ENCODE peak calls at places on chromosomes 6 and 20, in six cellular contexts. One of them, this sample, is unnamed.

GRCh38 chr20:49452011-49452482 is 30.4 kb downstream of the KCNB1 start:
- DNase-seq in NCI-H460: no peak
- DNase-seq in stimulated activated CD8-positive, alpha-beta memory T cell treated with anti-CD3 and anti-CD28 coated beads, Interleukin-12 subunit alpha, Interleukin-12 subunit beta, amount 100 ng/mL, for 4 hours: no peak
- DNase-seq in adipocyte: no peak
- DNase-seq in activated CD4-positive, alpha-beta T cell treated with anti-CD3 and anti-CD28 coated beads, Interleukin-2, amount 50 U/mL, for 1 hour: no peak
- DNase-seq in MCF 10A: peak
- DNase-seq in this sample: no peak

GRCh38 chr6:107360476-107360875 is 98.9 kb downstream of the PDSS2 start:
- DNase-seq in adipocyte: peak
- DNase-seq in NCI-H460: no peak
- DNase-seq in activated CD4-positive, alpha-beta T cell treated with anti-CD3 and anti-CD28 coated beads, Interleukin-2, amount 50 U/mL, for 1 hour: no peak
- DNase-seq in MCF 10A: no peak
- DNase-seq in stimulated activated CD8-positive, alpha-beta memory T cell treated with anti-CD3 and anti-CD28 coated beads, Interleukin-12 subunit alpha, Interleukin-12 subunit beta, amount 100 ng/mL, for 4 hours: no peak
- DNase-seq in this sample: no peak

GRCh38 chr20:31833130-31833930 is 12.1 kb downstream of the FOXS1 start:
- DNase-seq in stimulated activated CD8-positive, alpha-beta memory T cell treated with anti-CD3 and anti-CD28 coated beads, Interleukin-12 subunit alpha, Interleukin-12 subunit beta, amount 100 ng/mL, for 4 hours: peak
- DNase-seq in activated CD4-positive, alpha-beta T cell treated with anti-CD3 and anti-CD28 coated beads, Interleukin-2, amount 50 U/mL, for 1 hour: peak
- DNase-seq in MCF 10A: peak
- DNase-seq in NCI-H460: peak
- DNase-seq in adipocyte: peak
- DNase-seq in this sample: peak

GRCh38 chr20:62969179-62969760 is 16.8 kb downstream of the SLC17A9 start:
- DNase-seq in MCF 10A: no peak
- DNase-seq in NCI-H460: no peak
- DNase-seq in adipocyte: no peak
- DNase-seq in stimulated activated CD8-positive, alpha-beta memory T cell treated with anti-CD3 and anti-CD28 coated beads, Interleukin-12 subunit alpha, Interleukin-12 subunit beta, amount 100 ng/mL, for 4 hours: no peak
- DNase-seq in activated CD4-positive, alpha-beta T cell treated with anti-CD3 and anti-CD28 coated beads, Interleukin-2, amount 50 U/mL, for 1 hour: no peak
- DNase-seq in this sample: no peak

GRCh38 chr20:59342017-59342957 is 41.9 kb downstream of the EDN3 start:
- DNase-seq in MCF 10A: no peak
- DNase-seq in activated CD4-positive, alpha-beta T cell treated with anti-CD3 and anti-CD28 coated beads, Interleukin-2, amount 50 U/mL, for 1 hour: no peak
- DNase-seq in adipocyte: no peak
- DNase-seq in NCI-H460: no peak
- DNase-seq in stimulated activated CD8-positive, alpha-beta memory T cell treated with anti-CD3 and anti-CD28 coated beads, Interleukin-12 subunit alpha, Interleukin-12 subunit beta, amount 100 ng/mL, for 4 hours: no peak
- DNase-seq in this sample: no peak

GRCh38 chr20:709864-710761 is 34.5 kb upstream of the SCRT2 start:
- DNase-seq in NCI-H460: no peak
- DNase-seq in adipocyte: no peak
- DNase-seq in stimulated activated CD8-positive, alpha-beta memory T cell treated with anti-CD3 and anti-CD28 coated beads, Interleukin-12 subunit alpha, Interleukin-12 subunit beta, amount 100 ng/mL, for 4 hours: no peak
- DNase-seq in activated CD4-positive, alpha-beta T cell treated with anti-CD3 and anti-CD28 coated beads, Interleukin-2, amount 50 U/mL, for 1 hour: no peak
- DNase-seq in MCF 10A: no peak
- DNase-seq in this sample: no peak

GRCh38 chr6:110486756-110487155 is 10.3 kb upstream of the SLC22A16 start:
- DNase-seq in adipocyte: no peak
- DNase-seq in activated CD4-positive, alpha-beta T cell treated with anti-CD3 and anti-CD28 coated beads, Interleukin-2, amount 50 U/mL, for 1 hour: no peak
- DNase-seq in MCF 10A: no peak
- DNase-seq in stimulated activated CD8-positive, alpha-beta memory T cell treated with anti-CD3 and anti-CD28 coated beads, Interleukin-12 subunit alpha, Interleukin-12 subunit beta, amount 100 ng/mL, for 4 hours: no peak
- DNase-seq in NCI-H460: no peak
- DNase-seq in this sample: no peak

GRCh38 chr20:58086763-58087566 is 141.5 kb downstream of the ANKRD60 start:
- DNase-seq in adipocyte: peak
- DNase-seq in stimulated activated CD8-positive, alpha-beta memory T cell treated with anti-CD3 and anti-CD28 coated beads, Interleukin-12 subunit alpha, Interleukin-12 subunit beta, amount 100 ng/mL, for 4 hours: no peak
- DNase-seq in activated CD4-positive, alpha-beta T cell treated with anti-CD3 and anti-CD28 coated beads, Interleukin-2, amount 50 U/mL, for 1 hour: no peak
- DNase-seq in NCI-H460: peak
- DNase-seq in MCF 10A: peak
- DNase-seq in this sample: peak

GRCh38 chr20:59783020-59784010 is 150.1 kb downstream of the SYCP2 start:
- DNase-seq in activated CD4-positive, alpha-beta T cell treated with anti-CD3 and anti-CD28 coated beads, Interleukin-2, amount 50 U/mL, for 1 hour: peak
- DNase-seq in NCI-H460: peak
- DNase-seq in adipocyte: peak
- DNase-seq in stimulated activated CD8-positive, alpha-beta memory T cell treated with anti-CD3 and anti-CD28 coated beads, Interleukin-12 subunit alpha, Interleukin-12 subunit beta, amount 100 ng/mL, for 4 hours: no peak
- DNase-seq in MCF 10A: peak
- DNase-seq in this sample: peak

GRCh38 chr20:21353236-21353635 is 44.1 kb downstream of the NKX2-4 start:
- DNase-seq in stimulated activated CD8-positive, alpha-beta memory T cell treated with anti-CD3 and anti-CD28 coated beads, Interleukin-12 subunit alpha, Interleukin-12 subunit beta, amount 100 ng/mL, for 4 hours: no peak
- DNase-seq in MCF 10A: no peak
- DNase-seq in NCI-H460: no peak
- DNase-seq in activated CD4-positive, alpha-beta T cell treated with anti-CD3 and anti-CD28 coated beads, Interleukin-2, amount 50 U/mL, for 1 hour: no peak
- DNase-seq in adipocyte: peak
- DNase-seq in this sample: peak

GRCh38 chr20:15144911-15145310 is 807.5 kb upstream of the FLRT3 start:
- DNase-seq in MCF 10A: no peak
- DNase-seq in stimulated activated CD8-positive, alpha-beta memory T cell treated with anti-CD3 and anti-CD28 coated beads, Interleukin-12 subunit alpha, Interleukin-12 subunit beta, amount 100 ng/mL, for 4 hours: no peak
- DNase-seq in adipocyte: no peak
- DNase-seq in NCI-H460: no peak
- DNase-seq in activated CD4-positive, alpha-beta T cell treated with anti-CD3 and anti-CD28 coated beads, Interleukin-2, amount 50 U/mL, for 1 hour: no peak
- DNase-seq in this sample: no peak

GRCh38 chr6:135665935-135666334 is 168.4 kb upstream of the AHI1 start:
- DNase-seq in NCI-H460: no peak
- DNase-seq in activated CD4-positive, alpha-beta T cell treated with anti-CD3 and anti-CD28 coated beads, Interleukin-2, amount 50 U/mL, for 1 hour: no peak
- DNase-seq in stimulated activated CD8-positive, alpha-beta memory T cell treated with anti-CD3 and anti-CD28 coated beads, Interleukin-12 subunit alpha, Interleukin-12 subunit beta, amount 100 ng/mL, for 4 hours: no peak
- DNase-seq in adipocyte: no peak
- DNase-seq in MCF 10A: no peak
- DNase-seq in this sample: peak

GRCh38 chr20:44446111-44446722 is 29.5 kb upstream of the TTPAL start:
- DNase-seq in NCI-H460: no peak
- DNase-seq in activated CD4-positive, alpha-beta T cell treated with anti-CD3 and anti-CD28 coated beads, Interleukin-2, amount 50 U/mL, for 1 hour: no peak
- DNase-seq in stimulated activated CD8-positive, alpha-beta memory T cell treated with anti-CD3 and anti-CD28 coated beads, Interleukin-12 subunit alpha, Interleukin-12 subunit beta, amount 100 ng/mL, for 4 hours: no peak
- DNase-seq in adipocyte: no peak
- DNase-seq in MCF 10A: no peak
- DNase-seq in this sample: no peak

GRCh38 chr20:62303327-62304226 is 780 bp downstream of the ADRM1 start:
- DNase-seq in MCF 10A: peak
- DNase-seq in activated CD4-positive, alpha-beta T cell treated with anti-CD3 and anti-CD28 coated beads, Interleukin-2, amount 50 U/mL, for 1 hour: no peak
- DNase-seq in adipocyte: peak
- DNase-seq in stimulated activated CD8-positive, alpha-beta memory T cell treated with anti-CD3 and anti-CD28 coated beads, Interleukin-12 subunit alpha, Interleukin-12 subunit beta, amount 100 ng/mL, for 4 hours: no peak
- DNase-seq in NCI-H460: no peak
- DNase-seq in this sample: peak

GRCh38 chr6:24431045-24431451 is 28.3 kb downstream of the MRS2 start:
- DNase-seq in stimulated activated CD8-positive, alpha-beta memory T cell treated with anti-CD3 and anti-CD28 coated beads, Interleukin-12 subunit alpha, Interleukin-12 subunit beta, amount 100 ng/mL, for 4 hours: no peak
- DNase-seq in NCI-H460: peak
- DNase-seq in adipocyte: peak
- DNase-seq in activated CD4-positive, alpha-beta T cell treated with anti-CD3 and anti-CD28 coated beads, Interleukin-2, amount 50 U/mL, for 1 hour: no peak
- DNase-seq in MCF 10A: peak
- DNase-seq in this sample: peak

GRCh38 chr6:2658788-2659187 is 91.9 kb downstream of the MYLK4 start:
- DNase-seq in MCF 10A: peak
- DNase-seq in adipocyte: no peak
- DNase-seq in stimulated activated CD8-positive, alpha-beta memory T cell treated with anti-CD3 and anti-CD28 coated beads, Interleukin-12 subunit alpha, Interleukin-12 subunit beta, amount 100 ng/mL, for 4 hours: no peak
- DNase-seq in activated CD4-positive, alpha-beta T cell treated with anti-CD3 and anti-CD28 coated beads, Interleukin-2, amount 50 U/mL, for 1 hour: no peak
- DNase-seq in NCI-H460: no peak
- DNase-seq in this sample: peak

GRCh38 chr6:33452496-33452895 is 1.9 kb upstream of the ZBTB9 start:
- DNase-seq in adipocyte: no peak
- DNase-seq in NCI-H460: no peak
- DNase-seq in MCF 10A: no peak
- DNase-seq in stimulated activated CD8-positive, alpha-beta memory T cell treated with anti-CD3 and anti-CD28 coated beads, Interleukin-12 subunit alpha, Interleukin-12 subunit beta, amount 100 ng/mL, for 4 hours: no peak
- DNase-seq in activated CD4-positive, alpha-beta T cell treated with anti-CD3 and anti-CD28 coated beads, Interleukin-2, amount 50 U/mL, for 1 hour: no peak
- DNase-seq in this sample: no peak

GRCh38 chr6:17431581-17431980 is 38.2 kb downstream of the CAP2 start:
- DNase-seq in adipocyte: peak
- DNase-seq in NCI-H460: no peak
- DNase-seq in MCF 10A: peak
- DNase-seq in stimulated activated CD8-positive, alpha-beta memory T cell treated with anti-CD3 and anti-CD28 coated beads, Interleukin-12 subunit alpha, Interleukin-12 subunit beta, amount 100 ng/mL, for 4 hours: no peak
- DNase-seq in activated CD4-positive, alpha-beta T cell treated with anti-CD3 and anti-CD28 coated beads, Interleukin-2, amount 50 U/mL, for 1 hour: no peak
- DNase-seq in this sample: peak

GRCh38 chr6:23137596-23137995 is 568.2 kb downstream of the HDGFL1 start:
- DNase-seq in stimulated activated CD8-positive, alpha-beta memory T cell treated with anti-CD3 and anti-CD28 coated beads, Interleukin-12 subunit alpha, Interleukin-12 subunit beta, amount 100 ng/mL, for 4 hours: no peak
- DNase-seq in NCI-H460: no peak
- DNase-seq in MCF 10A: no peak
- DNase-seq in activated CD4-positive, alpha-beta T cell treated with anti-CD3 and anti-CD28 coated beads, Interleukin-2, amount 50 U/mL, for 1 hour: no peak
- DNase-seq in adipocyte: peak
- DNase-seq in this sample: no peak

GRCh38 chr6:162343902-162344226 is 383.7 kb downstream of the PRKN start:
- DNase-seq in adipocyte: no peak
- DNase-seq in stimulated activated CD8-positive, alpha-beta memory T cell treated with anti-CD3 and anti-CD28 coated beads, Interleukin-12 subunit alpha, Interleukin-12 subunit beta, amount 100 ng/mL, for 4 hours: no peak
- DNase-seq in NCI-H460: no peak
- DNase-seq in activated CD4-positive, alpha-beta T cell treated with anti-CD3 and anti-CD28 coated beads, Interleukin-2, amount 50 U/mL, for 1 hour: no peak
- DNase-seq in MCF 10A: peak
- DNase-seq in this sample: no peak

GRCh38 chr6:30646450-30647038 is 389 bp upstream of the C6orf136 start:
- DNase-seq in NCI-H460: no peak
- DNase-seq in MCF 10A: no peak
- DNase-seq in stimulated activated CD8-positive, alpha-beta memory T cell treated with anti-CD3 and anti-CD28 coated beads, Interleukin-12 subunit alpha, Interleukin-12 subunit beta, amount 100 ng/mL, for 4 hours: no peak
- DNase-seq in adipocyte: peak
- DNase-seq in activated CD4-positive, alpha-beta T cell treated with anti-CD3 and anti-CD28 coated beads, Interleukin-2, amount 50 U/mL, for 1 hour: peak
- DNase-seq in this sample: no peak

GRCh38 chr6:103522045-103522444 is 1337.7 kb downstream of the HACE1 start:
- DNase-seq in MCF 10A: no peak
- DNase-seq in adipocyte: no peak
- DNase-seq in activated CD4-positive, alpha-beta T cell treated with anti-CD3 and anti-CD28 coated beads, Interleukin-2, amount 50 U/mL, for 1 hour: no peak
- DNase-seq in NCI-H460: no peak
- DNase-seq in stimulated activated CD8-positive, alpha-beta memory T cell treated with anti-CD3 and anti-CD28 coated beads, Interleukin-12 subunit alpha, Interleukin-12 subunit beta, amount 100 ng/mL, for 4 hours: no peak
- DNase-seq in this sample: no peak

GRCh38 chr6:40550096-40550731 is 37.0 kb downstream of the LRFN2 start:
- DNase-seq in stimulated activated CD8-positive, alpha-beta memory T cell treated with anti-CD3 and anti-CD28 coated beads, Interleukin-12 subunit alpha, Interleukin-12 subunit beta, amount 100 ng/mL, for 4 hours: no peak
- DNase-seq in NCI-H460: peak
- DNase-seq in adipocyte: peak
- DNase-seq in MCF 10A: peak
- DNase-seq in activated CD4-positive, alpha-beta T cell treated with anti-CD3 and anti-CD28 coated beads, Interleukin-2, amount 50 U/mL, for 1 hour: no peak
- DNase-seq in this sample: peak